ENCODE peak calls at places on chromosomes 1 and 21, in eight cellular contexts. U, H, V, J, L, I, D and S are unnamed samples.

GRCh38 chr1:227949954-227950734 is 2.4 kb upstream of the WNT9A start:
- DNase-seq in U (no peak), H (no peak), V (no peak), J (peak), L (no peak), I (no peak), D (no peak), S (no peak)

GRCh38 chr1:78274814-78275213 is 216.0 kb upstream of the PTGFR start:
- DNase-seq in U (peak), H (no peak), V (no peak), J (no peak), L (peak), I (no peak), D (peak), S (no peak)

GRCh38 chr1:3651939-3652537 is at the start of gene TP73:
- DNase-seq in U (no peak), H (no peak), V (peak), J (no peak), L (no peak), I (peak), D (no peak), S (no peak)

GRCh38 chr1:214213136-214213535 is 67.8 kb upstream of the SMYD2 start:
- DNase-seq in U (peak), H (no peak), V (no peak), J (no peak), L (peak), I (no peak), D (peak), S (no peak)

GRCh38 chr1:87089070-87089736 is 174.8 kb downstream of the HS2ST1 start:
- DNase-seq in U (no peak), H (no peak), V (no peak), J (no peak), L (no peak), I (no peak), D (no peak), S (no peak)

GRCh38 chr1:234592240-234592639 is 17.7 kb downstream of the IRF2BP2 start:
- DNase-seq in U (no peak), H (no peak), V (no peak), J (no peak), L (no peak), I (no peak), D (no peak), S (no peak)

GRCh38 chr1:60425528-60425927 is 352.0 kb upstream of the C1orf87 start:
- DNase-seq in U (peak), H (peak), V (no peak), J (no peak), L (peak), I (peak), D (peak), S (no peak)

GRCh38 chr1:93592636-93592949 is 89.0 kb downstream of the BCAR3 start:
- DNase-seq in U (no peak), H (no peak), V (no peak), J (no peak), L (no peak), I (no peak), D (no peak), S (no peak)

GRCh38 chr21:28699591-28700259 is 293.0 kb downstream of the LTN1 start:
- DNase-seq in U (no peak), H (no peak), V (no peak), J (no peak), L (no peak), I (no peak), D (no peak), S (no peak)

GRCh38 chr1:184164529-184164928 is 113.0 kb downstream of the TSEN15 start:
- DNase-seq in U (no peak), H (no peak), V (peak), J (no peak), L (no peak), I (no peak), D (no peak), S (no peak)

GRCh38 chr1:52142220-52143153 is 598 bp downstream of the ZFYVE9 start:
- DNase-seq in U (peak), H (peak), V (peak), J (peak), L (peak), I (no peak), D (peak), S (no peak)

GRCh38 chr1:150087415-150087814 is 19.8 kb downstream of the VPS45 start:
- DNase-seq in U (no peak), H (no peak), V (no peak), J (no peak), L (no peak), I (no peak), D (no peak), S (no peak)

GRCh38 chr1:116122955-116123757 is 12.0 kb downstream of the MAB21L3 start:
- DNase-seq in U (peak), H (no peak), V (no peak), J (no peak), L (peak), I (no peak), D (peak), S (no peak)

GRCh38 chr1:209937996-209938959 is at the start of gene SYT14:
- DNase-seq in U (peak), H (peak), V (no peak), J (no peak), L (peak), I (no peak), D (peak), S (no peak)

GRCh38 chr1:161763522-161764098 is 2.5 kb upstream of the ATF6 start:
- DNase-seq in U (no peak), H (no peak), V (no peak), J (no peak), L (peak), I (peak), D (no peak), S (no peak)

DNA sequence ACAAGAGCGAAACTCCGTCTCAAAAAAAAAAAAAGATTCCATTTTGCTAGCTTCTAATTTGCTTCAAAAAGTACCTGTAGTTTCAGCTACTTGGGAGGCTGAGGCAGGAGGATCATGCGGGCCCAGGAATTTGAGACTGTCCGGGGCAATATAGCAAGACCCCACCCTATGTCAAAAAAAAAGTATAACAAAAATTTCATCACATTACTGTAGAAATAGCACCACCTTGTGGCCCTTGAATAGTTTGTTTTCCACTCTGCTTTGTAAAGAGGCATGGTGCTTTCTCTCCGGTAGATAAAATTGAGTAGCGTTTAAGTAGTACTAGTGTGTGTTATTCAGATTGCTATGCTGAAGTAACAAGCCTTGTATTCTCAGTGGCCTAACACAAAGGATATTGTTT is 18.2 kb upstream of the MSTO1 start:
- DNase-seq in U (peak), H (no peak), V (no peak), J (no peak), L (peak), I (peak), D (peak), S (no peak)
- TF ChIP-seq CTCF in U (peak), H (peak), V (peak), J (peak), L (peak), I (peak), D (peak), S (peak)

GRCh38 chr21:36966066-36966845 is at the start of gene HLCS:
- DNase-seq in U (peak), H (peak), V (peak), J (peak), L (peak), I (no peak), D (peak), S (no peak)
- TF ChIP-seq CTCF in U (peak), H (peak), V (peak), J (peak), L (no peak), I (no peak), D (no peak), S (peak)

GRCh38 chr1:201093561-201093960 is 18.7 kb downstream of the CACNA1S start:
- DNase-seq in U (no peak), H (no peak), V (no peak), J (no peak), L (no peak), I (no peak), D (no peak), S (no peak)
- TF ChIP-seq CTCF in U (no peak), H (no peak), V (no peak), J (no peak), L (no peak), I (no peak), D (no peak), S (no peak)

GRCh38 chr1:20710450-20711284 is 7.1 kb downstream of the KIF17 start:
- DNase-seq in U (no peak), H (no peak), V (no peak), J (no peak), L (no peak), I (no peak), D (no peak), S (no peak)

GRCh38 chr1:20709868-20710267 is 7.9 kb downstream of the KIF17 start:
- DNase-seq in U (no peak), H (no peak), V (no peak), J (no peak), L (no peak), I (no peak), D (no peak), S (no peak)

GRCh38 chr1:20712210-20712577 is 5.6 kb downstream of the KIF17 start:
- DNase-seq in U (no peak), H (no peak), V (no peak), J (no peak), L (no peak), I (no peak), D (no peak), S (no peak)

GRCh38 chr1:20713440-20713839 is 4.4 kb downstream of the KIF17 start:
- DNase-seq in U (no peak), H (no peak), V (no peak), J (no peak), L (no peak), I (no peak), D (no peak), S (no peak)

GRCh38 chr1:20711285-20712209 is 6.3 kb downstream of the KIF17 start:
- DNase-seq in U (no peak), H (no peak), V (no peak), J (no peak), L (no peak), I (no peak), D (no peak), S (no peak)
- TF ChIP-seq CTCF in U (no peak), H (peak), V (no peak), J (no peak), L (no peak), I (peak), D (no peak), S (peak)

DNA sequence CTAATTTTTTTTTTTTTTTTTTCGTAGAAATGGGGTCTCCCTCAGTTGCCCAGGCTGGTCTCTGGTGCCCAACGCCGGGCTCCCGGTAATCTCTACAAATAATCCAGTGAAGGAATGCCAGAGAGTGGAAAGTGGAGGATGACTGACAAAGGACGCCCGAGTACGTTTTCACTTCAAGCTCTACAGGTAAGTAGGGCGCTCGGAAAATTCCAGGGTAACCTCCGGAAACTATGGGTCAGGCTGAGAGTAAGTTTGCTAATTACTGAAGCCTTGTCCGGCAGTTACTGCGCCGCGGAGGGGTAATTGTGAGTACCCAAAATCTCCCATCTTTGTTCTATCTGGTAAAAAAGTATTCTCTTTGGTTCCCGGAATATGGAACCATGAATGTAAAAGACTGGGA is 1.8 kb upstream of the ZNF669 start:
- DNase-seq in U (no peak), H (no peak), V (no peak), J (no peak), L (no peak), I (no peak), D (no peak), S (no peak)
- TF ChIP-seq CTCF in U (no peak), H (no peak), V (no peak), J (no peak), L (no peak), I (no peak), D (no peak), S (no peak)

GRCh38 chr1:49252917-49253316 is 476.2 kb upstream of the BEND5 start:
- DNase-seq in U (no peak), H (no peak), V (no peak), J (no peak), L (no peak), I (no peak), D (no peak), S (no peak)
- TF ChIP-seq CTCF in U (no peak), H (no peak), V (no peak), J (no peak), L (no peak), I (no peak), D (no peak), S (no peak)

GRCh38 chr21:45152265-45152746 is 77.9 kb downstream of the ADARB1 start:
- DNase-seq in U (no peak), H (peak), V (no peak), J (peak), L (no peak), I (no peak), D (no peak), S (peak)
- TF ChIP-seq CTCF in U (no peak), H (peak), V (peak), J (no peak), L (no peak), I (no peak), D (peak), S (peak)

GRCh38 chr1:201436461-201436860 is 14.9 kb upstream of the TNNI1 start:
- DNase-seq in U (no peak), H (peak), V (no peak), J (no peak), L (no peak), I (peak), D (peak), S (no peak)
- TF ChIP-seq CTCF in U (no peak), H (peak), V (no peak), J (no peak), L (no peak), I (peak), D (peak), S (no peak)

DNA sequence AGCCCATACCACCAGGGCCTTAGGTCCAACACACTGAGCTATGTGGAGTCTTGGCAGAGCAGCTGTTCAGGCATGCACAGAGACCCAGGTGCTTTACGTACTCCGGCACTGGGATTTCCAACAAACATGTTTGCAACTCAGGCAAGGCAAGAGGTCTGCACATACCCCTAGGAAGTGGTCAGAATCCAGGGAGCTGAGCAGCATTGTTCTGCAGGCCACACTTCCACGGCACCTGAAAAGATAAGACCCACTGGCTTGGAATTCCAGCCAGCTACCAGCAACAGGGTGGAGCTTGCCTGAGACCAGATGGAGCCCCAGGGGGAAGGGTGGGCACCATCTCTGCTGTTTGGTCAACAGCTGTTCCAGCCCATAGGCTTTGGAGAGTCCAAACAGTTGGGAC is 51.7 kb upstream of the LRRC8B start:
- DNase-seq in U (no peak), H (no peak), V (no peak), J (no peak), L (no peak), I (no peak), D (no peak), S (no peak)
- TF ChIP-seq CTCF in U (no peak), H (no peak), V (no peak), J (no peak), L (no peak), I (no peak), D (no peak), S (no peak)